ENCODE peak calls at places on chromosome 14, in five cellular contexts. N is glutamatergic neuron, Q is epithelial cell of esophagus, E is AG04450, A is cardiac fibroblast. V is an unnamed sample.

GRCh38 chr14:20614038-20614840 is 23.1 kb upstream of the RNASE12 start:
- DNase-seq in A (no peak), N (no peak), Q (peak), E (no peak), V (no peak)

GRCh38 chr14:68141531-68142088 is 322.0 kb downstream of the RAD51B start:
- DNase-seq in A (peak), N (no peak), Q (peak), E (no peak), V (no peak)

GRCh38 chr14:99410019-99410418 is 70.6 kb downstream of the SETD3 start:
- DNase-seq in Q (no peak), A (no peak), N (no peak), E (no peak), V (no peak)

GRCh38 chr14:58455593-58456265 is 28.2 kb downstream of the KIAA0586 start:
- DNase-seq in A (no peak), N (no peak), Q (peak), E (no peak), V (no peak)

GRCh38 chr14:21719841-21720240 is 46.2 kb upstream of the OR4E1 start:
- DNase-seq in A (no peak), Q (no peak), N (no peak), E (no peak), V (no peak)

GRCh38 chr14:49988080-49988990 is 95.5 kb downstream of the ARF6 start:
- DNase-seq in E (no peak), N (no peak), Q (no peak), A (no peak), V (no peak)

GRCh38 chr14:91113829-91114078 is at the start of gene DGLUCY:
- DNase-seq in N (peak), A (peak), E (peak), Q (no peak), V (no peak)

GRCh38 chr14:32711103-32711680 is 227.5 kb upstream of the NPAS3 start:
- DNase-seq in Q (peak), N (no peak), E (no peak), A (peak), V (peak)

GRCh38 chr14:76564471-76565119 is 188.7 kb downstream of the ESRRB start:
- DNase-seq in Q (peak), A (no peak), E (no peak), N (no peak), V (no peak)
- TF ChIP-seq CTCF in Q (peak), A (no peak), E (no peak), N (no peak), V (no peak)

GRCh38 chr14:75231320-75231719 is 47.3 kb upstream of the FOS start:
- DNase-seq in A (no peak), E (no peak), Q (no peak), N (no peak), V (no peak)

GRCh38 chr14:75229576-75229922 is 49.1 kb upstream of the FOS start:
- DNase-seq in N (no peak), A (no peak), E (no peak), Q (peak), V (no peak)

GRCh38 chr14:75226755-75227544 is 50.5 kb upstream of the TMED10 start:
- DNase-seq in Q (no peak), A (no peak), N (no peak), E (no peak), V (no peak)

GRCh38 chr14:75232597-75232996 is 46.0 kb upstream of the FOS start:
- DNase-seq in N (no peak), A (no peak), E (no peak), Q (no peak), V (no peak)

DNA sequence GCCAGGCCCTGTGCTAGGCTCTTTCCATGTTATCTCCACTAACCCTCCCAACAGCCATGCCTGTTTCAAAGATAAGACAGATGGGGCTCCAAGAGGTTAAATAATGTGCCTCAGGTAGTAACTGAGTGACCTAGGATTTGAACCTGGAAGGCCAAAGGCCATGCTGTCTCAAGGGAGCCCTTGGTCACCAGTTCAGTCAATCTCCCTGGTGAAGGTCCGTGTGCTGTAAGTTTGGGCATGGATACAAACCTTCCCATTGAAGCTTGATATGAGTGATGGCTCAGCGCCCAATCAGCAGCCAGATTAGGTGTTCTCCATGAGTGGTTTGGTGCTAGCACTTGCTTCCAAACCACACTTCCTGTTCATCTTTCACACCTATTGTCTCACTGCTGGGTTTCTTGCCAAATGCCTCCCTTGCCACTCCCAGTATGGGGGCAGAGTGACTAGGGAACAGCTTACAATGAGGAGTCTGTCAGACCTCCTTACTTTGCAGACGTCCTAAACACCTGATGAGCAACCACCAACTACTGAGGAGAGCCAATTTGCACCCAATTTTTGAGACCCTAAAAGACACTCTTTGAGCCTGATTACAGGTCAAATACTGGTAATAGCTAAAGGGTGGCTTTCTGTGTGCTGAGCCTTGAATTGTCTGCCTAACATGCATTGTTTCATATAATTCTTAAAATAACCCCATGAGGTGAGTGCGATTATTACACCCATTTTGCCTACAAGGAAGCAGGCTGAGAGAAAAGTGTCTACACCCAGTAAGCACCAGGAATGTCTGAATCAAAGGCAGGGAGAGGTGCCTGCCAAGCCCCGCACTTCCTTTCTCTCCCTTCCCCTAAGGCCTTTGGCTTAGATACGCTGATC is 48.5 kb upstream of the FOS start:
- DNase-seq in A (peak), N (no peak), Q (peak), E (no peak), V (no peak)
- TF ChIP-seq CTCF in A (peak), N (peak), Q (peak), E (peak), V (peak)

DNA sequence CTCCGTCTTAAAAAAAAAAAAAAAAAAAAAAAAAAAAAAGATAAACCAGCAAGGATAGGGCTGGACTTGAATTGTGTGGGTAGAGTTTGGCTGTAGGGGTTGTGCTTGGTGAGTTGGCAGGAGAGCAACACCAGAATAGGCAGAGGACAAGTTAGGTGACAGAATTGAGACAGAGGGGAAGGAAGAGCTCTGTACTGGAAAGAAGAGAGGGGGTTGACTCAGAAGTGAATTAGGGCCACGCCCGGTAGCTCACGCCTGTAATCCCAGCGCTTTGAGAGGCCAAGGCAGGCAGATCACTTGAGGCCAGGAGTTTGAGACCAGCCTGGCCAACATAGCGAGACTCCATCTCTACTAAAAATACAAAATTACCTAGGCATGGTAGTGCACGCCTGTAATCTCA is 6.1 kb upstream of the TMEM30B start:
- DNase-seq in Q (peak), E (no peak), A (no peak), N (no peak), V (no peak)
- TF ChIP-seq CTCF in Q (no peak), E (no peak), A (no peak), N (no peak), V (no peak)

DNA sequence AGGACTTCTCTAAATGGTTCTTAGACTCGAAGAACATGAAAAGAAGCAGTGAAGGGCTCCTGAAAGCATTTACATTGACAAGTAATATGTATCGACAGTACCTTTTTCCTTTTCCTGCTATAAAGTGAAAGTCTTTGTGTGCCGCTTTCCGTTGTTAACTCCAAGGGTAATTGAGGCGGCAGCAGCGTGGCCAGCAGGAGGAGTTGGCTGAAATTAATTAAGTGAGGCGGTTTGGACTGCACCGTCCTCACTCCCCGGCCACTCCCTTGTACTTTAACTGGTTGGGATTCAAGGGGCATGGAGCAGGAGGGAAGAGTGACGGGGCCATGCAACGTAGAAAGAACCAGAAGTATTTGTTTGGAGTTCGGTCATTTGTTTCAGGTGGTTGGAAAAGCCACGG is 34.3 kb upstream of the OTX2 start:
- DNase-seq in Q (no peak), A (no peak), N (no peak), E (no peak), V (no peak)
- TF ChIP-seq CTCF in Q (no peak), A (no peak), N (no peak), E (no peak), V (no peak)

GRCh38 chr14:89848165-89848564 is 106.4 kb downstream of the EFCAB11 start:
- DNase-seq in E (no peak), A (peak), N (no peak), Q (no peak), V (no peak)
- TF ChIP-seq CTCF in E (peak), A (peak), N (no peak), Q (peak), V (peak)

DNA sequence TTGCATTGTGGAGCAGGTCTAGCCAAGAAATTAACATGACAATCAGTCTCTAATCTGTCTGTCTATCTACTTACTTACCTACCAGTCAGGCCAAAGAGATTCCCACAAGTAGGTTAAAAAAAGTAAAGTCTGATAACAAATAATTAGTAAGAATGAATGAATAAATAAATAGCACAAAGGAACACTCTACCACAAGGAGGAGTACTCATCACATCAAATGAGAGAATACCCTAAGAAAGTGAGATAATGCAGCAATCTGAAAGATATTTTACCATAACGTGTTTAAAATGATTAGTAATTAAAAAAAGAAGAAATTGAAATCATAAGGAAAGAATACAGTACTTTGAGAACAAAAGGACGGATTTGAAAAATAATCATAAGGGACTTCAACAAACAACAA is 187.2 kb downstream of the SYNE2 start:
- DNase-seq in N (no peak), Q (peak), E (peak), A (no peak), V (no peak)
- TF ChIP-seq CTCF in N (no peak), Q (peak), E (peak), A (peak), V (peak)